ENCODE peak calls at places on chromosomes 12 and 14, in six cellular contexts. N, U, X, P, L and V are unnamed samples.

GRCh38 chr14:55837467-55837866 is 257.5 kb downstream of the KTN1 start:
- DNase-seq in N (no peak), U (no peak), X (no peak), P (no peak), L (no peak), V (no peak)

GRCh38 chr12:94262228-94263010 is 114.0 kb downstream of the PLXNC1 start:
- DNase-seq in N (peak; percentile 83), U (peak; percentile 87), X (peak; percentile 65), P (peak; percentile 86), L (peak; percentile 12), V (peak; percentile 91)

GRCh38 chr14:36519431-36520321 is at the start of gene NKX2-1:
- DNase-seq in N (peak; percentile 26), U (peak; percentile 91), X (no peak), P (no peak), L (peak; percentile 83), V (peak; percentile 9)

GRCh38 chr14:24952851-24953666 is 96.9 kb downstream of the STXBP6 start:
- DNase-seq in N (no peak), U (no peak), X (no peak), P (no peak), L (no peak), V (peak; percentile 10)

GRCh38 chr12:18224745-18225144 is 36.6 kb upstream of the PIK3C2G start:
- DNase-seq in N (no peak), U (peak; percentile 15), X (no peak), P (peak; percentile 37), L (peak; percentile 52), V (no peak)

GRCh38 chr12:29103539-29103974 is 45.5 kb upstream of the FAR2 start:
- DNase-seq in N (peak; percentile 53), U (no peak), X (peak; percentile 15), P (no peak), L (no peak), V (no peak)

GRCh38 chr12:94699796-94700195 is 49.4 kb upstream of the TMCC3 start:
- DNase-seq in N (no peak), U (no peak), X (no peak), P (no peak), L (no peak), V (no peak)

GRCh38 chr12:46944771-46945170 is 119.0 kb upstream of the SLC38A4 start:
- DNase-seq in N (no peak), U (no peak), X (no peak), P (no peak), L (no peak), V (no peak)

GRCh38 chr12:53828598-53828997 is 76.8 kb upstream of the CISTR start:
- DNase-seq in N (no peak), U (no peak), X (no peak), P (no peak), L (no peak), V (no peak)

GRCh38 chr12:49903700-49904423 is at the start of gene FAIM2:
- DNase-seq in N (peak; percentile 54), U (peak; percentile 59), X (peak; percentile 27), P (peak; percentile 59), L (peak; percentile 51), V (peak; percentile 18)

GRCh38 chr14:68232643-68233055 is 413.1 kb downstream of the RAD51B start:
- DNase-seq in N (peak; percentile 56), U (no peak), X (no peak), P (peak; percentile 96), L (no peak), V (peak; percentile 82)

GRCh38 chr12:102816816-102817434 is 100.1 kb downstream of the PAH start:
- DNase-seq in N (no peak), U (no peak), X (no peak), P (peak; percentile 15), L (peak; percentile 36), V (no peak)

GRCh38 chr14:34837801-34838322 is 37.3 kb downstream of the BAZ1A start:
- DNase-seq in N (no peak), U (no peak), X (no peak), P (no peak), L (no peak), V (no peak)

GRCh38 chr12:7460375-7461259 is 16.7 kb upstream of the CD163L1 start:
- DNase-seq in N (peak; percentile 61), U (peak; percentile 1), X (peak; percentile 46), P (peak; percentile 42), L (peak; percentile 2), V (peak; percentile 9)

GRCh38 chr12:126268222-126268621 is 1203.0 kb downstream of the AACS start:
- DNase-seq in N (no peak), U (no peak), X (no peak), P (no peak), L (no peak), V (no peak)

GRCh38 chr14:57502581-57503254 is 9.1 kb upstream of the CCDC198 start:
- DNase-seq in N (no peak), U (peak; percentile 66), X (no peak), P (no peak), L (no peak), V (no peak)

GRCh38 chr14:103260629-103261124 is 73.4 kb upstream of the EIF5 start:
- DNase-seq in N (no peak), U (no peak), X (no peak), P (peak; percentile 34), L (peak; percentile 34), V (peak; percentile 20)

GRCh38 chr14:66624319-66624937 is 116.5 kb downstream of the GPHN start:
- DNase-seq in N (peak; percentile 49), U (peak; percentile 61), X (no peak), P (peak; percentile 50), L (no peak), V (peak; percentile 14)

GRCh38 chr12:42213954-42214426 is 24.1 kb downstream of the YAF2 start:
- DNase-seq in N (no peak), U (no peak), X (no peak), P (no peak), L (no peak), V (peak; percentile 22)

GRCh38 chr14:74522740-74523139 is 29.2 kb downstream of the ISCA2 start:
- DNase-seq in N (no peak), U (no peak), X (no peak), P (no peak), L (no peak), V (no peak)

GRCh38 chr12:52417742-52418141 is 11.6 kb upstream of the KRT82 start:
- DNase-seq in N (no peak), U (no peak), X (no peak), P (no peak), L (peak; percentile 32), V (no peak)

GRCh38 chr12:18696971-18697602 is 40.7 kb downstream of the PLCZ1 start:
- DNase-seq in N (no peak), U (no peak), X (no peak), P (peak; percentile 25), L (no peak), V (no peak)